ENCODE peak calls at places on chromosomes 7 and 10, in seven cellular contexts. E is uterus, I is DND-41, U is IMR-90, F is kidney, Y is ovary, A is adrenal gland. O is an unnamed sample. For H3K4me1, the result is how much of the 10 kb centered on the place peaks cover.

GRCh38 chr10:78745445-78745844 is 323.3 kb upstream of the ZMIZ1 start:
- DNase-seq in E (no peak), I (no peak), U (no peak), F (no peak), Y (no peak), A (no peak), O (no peak)

GRCh38 chr10:99913831-99914235 is 95.9 kb downstream of the DNMBP start:
- DNase-seq in E (no peak), I (no peak), U (no peak), F (no peak), Y (no peak), A (no peak), O (no peak)

GRCh38 chr7:77354914-77355313 is 61.2 kb downstream of the GSAP start:
- DNase-seq in E (no peak), I (no peak), U (no peak), F (no peak), Y (no peak), A (no peak), O (no peak)

GRCh38 chr7:155213385-155213784 is 84.3 kb upstream of the INSIG1 start:
- DNase-seq in E (no peak), I (no peak), U (peak), F (no peak), Y (no peak), A (no peak), O (no peak)

GRCh38 chr10:125005312-125006187 is 63.6 kb downstream of the ZRANB1 start:
- DNase-seq in E (peak), I (no peak), U (no peak), F (peak), Y (peak), A (peak), O (no peak)

GRCh38 chr10:120131183-120131582 is 238.7 kb downstream of the SEC23IP start:
- DNase-seq in E (no peak), I (peak), U (no peak), F (no peak), Y (no peak), A (peak), O (peak)

GRCh38 chr7:27784399-27785053 is 44.6 kb downstream of the TAX1BP1 start:
- DNase-seq in E (no peak), I (peak), U (peak), F (no peak), Y (no peak), A (no peak), O (peak)

GRCh38 chr10:101611506-101611905 is 23.4 kb downstream of the DPCD start:
- DNase-seq in E (no peak), I (no peak), U (peak), F (peak), Y (no peak), A (no peak), O (peak)

GRCh38 chr10:3936422-3937040 is 151.5 kb upstream of the KLF6 start:
- DNase-seq in E (no peak), I (no peak), U (no peak), F (no peak), Y (no peak), A (no peak), O (no peak)

GRCh38 chr10:26367771-26368170 is 70.4 kb upstream of the APBB1IP start:
- DNase-seq in E (no peak), I (peak), U (no peak), F (no peak), Y (no peak), A (peak), O (peak)

GRCh38 chr10:13706604-13707003 is 119.8 kb downstream of the PRPF18 start:
- DNase-seq in E (no peak), I (peak), U (no peak), F (no peak), Y (no peak), A (no peak), O (no peak)

GRCh38 chr7:140242057-140243031 is 65.6 kb upstream of the KDM7A start:
- DNase-seq in E (no peak), I (no peak), U (no peak), F (no peak), Y (no peak), A (no peak), O (no peak)

GRCh38 chr10:116417821-116418220 is 9.8 kb upstream of the PNLIPRP3 start:
- DNase-seq in E (no peak), I (no peak), U (no peak), F (no peak), Y (no peak), A (no peak), O (no peak)

GRCh38 chr10:129888784-129889616 is 75.1 kb downstream of the EBF3 start:
- DNase-seq in E (peak), I (peak), U (peak), F (peak), Y (no peak), A (peak), O (peak)
- H3K4me1 ChIP-seq in E (under half), I (under half), U (under half), F (under half), Y (under half), A (under half), O (under half)

DNA sequence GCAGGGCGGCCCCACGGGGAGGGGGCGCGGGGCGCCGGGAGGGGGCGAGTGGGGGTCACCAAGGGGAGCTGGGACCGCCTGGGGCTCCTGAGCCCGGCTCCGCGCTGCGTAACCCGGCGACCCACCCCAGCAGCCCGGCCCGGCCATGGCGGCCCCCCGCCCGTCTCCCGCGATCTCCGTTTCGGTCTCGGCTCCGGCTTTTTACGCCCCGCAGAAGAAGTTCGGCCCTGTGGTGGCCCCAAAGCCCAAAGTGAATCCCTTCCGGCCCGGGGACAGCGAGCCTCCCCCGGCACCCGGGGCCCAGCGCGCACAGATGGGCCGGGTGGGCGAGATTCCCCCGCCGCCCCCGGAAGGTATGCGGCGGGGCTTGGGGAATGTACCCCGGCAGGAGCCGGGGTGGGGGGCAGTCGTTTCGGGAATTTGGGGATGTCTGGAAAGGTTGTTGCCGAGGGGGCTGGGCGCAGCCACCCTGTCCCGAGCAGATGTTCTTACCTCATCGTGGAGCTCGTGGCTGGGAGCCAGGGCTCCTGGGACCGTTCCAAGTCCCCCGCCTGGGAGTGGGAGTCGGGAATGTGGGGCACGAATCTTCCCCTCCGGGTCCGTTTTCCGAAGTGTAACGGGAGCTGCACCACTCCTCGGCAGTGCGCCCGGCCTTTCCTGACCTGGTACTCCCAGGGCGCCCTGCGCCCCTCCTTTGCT is 431 bp downstream of the ZYX start:
- DNase-seq in E (peak), I (no peak), U (peak), F (peak), Y (peak), A (peak), O (no peak)
- H3K4me1 ChIP-seq in E (under half), I (under half), U (under half), F (under half), Y (under half), A (half or more), O (under half)

DNA sequence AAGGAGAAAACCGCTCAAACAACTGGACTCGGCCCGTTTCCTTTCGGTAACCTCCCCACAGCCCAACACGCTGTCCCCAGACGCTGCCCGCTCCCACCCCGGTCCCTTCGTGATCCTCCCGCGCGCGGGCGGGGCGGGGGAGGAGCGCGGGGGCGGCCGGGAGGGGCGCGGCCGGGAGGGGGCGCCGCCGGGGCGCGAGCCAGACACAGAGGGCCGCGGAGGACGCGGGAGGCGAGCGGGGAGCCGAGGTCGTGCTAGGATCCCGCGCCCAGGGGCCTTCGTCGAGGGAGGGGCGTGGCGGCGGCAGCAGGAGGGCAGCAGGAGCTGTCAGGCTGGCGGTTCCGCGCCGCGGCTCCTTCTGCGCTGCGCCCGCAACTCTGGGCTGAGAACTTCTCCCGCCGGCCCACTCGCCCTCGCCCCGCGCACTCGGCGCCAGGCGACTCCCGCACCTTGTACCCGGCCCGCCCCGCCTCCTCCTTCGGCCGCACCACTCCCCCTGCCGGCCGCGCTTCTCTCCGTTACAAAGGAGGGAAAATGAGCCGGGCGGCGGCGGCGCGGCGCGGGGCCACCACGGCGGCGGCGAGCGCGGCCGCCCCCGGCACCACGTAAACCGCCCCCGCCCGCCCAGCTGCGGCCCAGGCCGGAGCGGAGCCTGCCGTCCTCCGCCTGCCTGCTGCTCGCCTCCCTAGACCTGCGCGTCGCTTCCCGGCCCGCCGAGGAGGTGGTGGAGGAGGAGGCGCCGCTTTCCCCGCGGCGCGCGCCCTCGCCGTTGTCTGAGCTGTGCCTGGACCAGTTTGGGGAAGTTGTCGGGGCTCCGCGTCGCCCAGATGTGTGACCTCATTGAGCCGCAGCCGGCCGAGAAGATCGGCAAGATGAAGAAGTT is at the start of gene CDK14:
- DNase-seq in E (peak), I (no peak), U (peak), F (peak), Y (peak), A (peak), O (peak)
- H3K4me1 ChIP-seq in E (under half), I (under half), U (under half), F (under half), Y (under half), A (under half), O (under half)

DNA sequence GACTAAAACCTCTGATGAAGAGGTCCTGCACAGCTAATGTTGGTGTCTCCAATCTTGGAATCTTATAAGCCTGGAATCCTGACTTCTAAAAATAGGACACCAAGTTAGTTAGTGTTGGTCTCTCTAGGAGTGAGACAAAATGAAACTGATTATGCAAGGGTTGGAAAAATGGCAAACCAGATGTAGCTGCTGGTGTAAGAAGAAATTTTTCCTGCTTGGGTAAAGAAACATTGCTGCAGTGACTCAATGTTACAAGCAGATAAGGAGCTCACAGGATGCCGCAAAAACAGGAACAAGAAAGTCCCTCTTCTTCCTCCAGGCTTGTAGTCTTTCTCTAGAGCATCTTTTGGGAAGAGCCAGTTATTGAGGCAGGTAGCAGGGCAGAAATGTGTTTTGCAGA is 449.0 kb downstream of the ETV1 start:
- DNase-seq in E (no peak), I (no peak), U (peak), F (no peak), Y (no peak), A (no peak), O (no peak)
- H3K4me1 ChIP-seq in E (under half), I (under half), U (under half), F (under half), Y (under half), A (under half), O (under half)

GRCh38 chr10:110402077-110402416 is 95.7 kb upstream of the DUSP5 start:
- DNase-seq in E (no peak), I (no peak), U (no peak), F (no peak), Y (no peak), A (no peak), O (no peak)
- H3K4me1 ChIP-seq in E (under half), I (under half), U (under half), F (under half), Y (under half), A (under half), O (under half)

GRCh38 chr7:92058899-92059298 is 75.4 kb downstream of the CYP51A1 start:
- DNase-seq in E (no peak), I (no peak), U (no peak), F (no peak), Y (no peak), A (no peak), O (no peak)
- H3K4me1 ChIP-seq in E (under half), I (under half), U (under half), F (under half), Y (under half), A (under half), O (under half)

DNA sequence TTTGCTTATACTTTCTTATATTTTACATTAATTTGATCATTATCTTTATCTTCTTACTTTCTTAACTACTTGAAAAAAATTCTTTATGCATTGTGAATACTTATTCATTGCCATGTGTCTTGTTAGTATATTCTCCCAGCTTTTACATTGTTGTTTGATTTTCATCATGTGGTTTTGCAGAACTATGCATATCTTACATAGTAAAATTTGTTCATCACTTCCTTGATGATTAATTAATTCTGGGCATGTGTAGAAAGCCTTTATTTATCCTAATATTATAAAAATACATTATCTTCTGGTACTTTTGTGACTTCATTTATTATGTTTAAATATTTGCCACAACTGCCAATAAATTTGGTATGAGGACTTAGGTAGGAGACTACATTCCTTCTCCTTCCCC is 165.9 kb upstream of the ZNF32 start:
- DNase-seq in E (no peak), I (no peak), U (peak), F (no peak), Y (no peak), A (no peak), O (no peak)
- H3K4me1 ChIP-seq in E (under half), I (half or more), U (under half), F (under half), Y (under half), A (under half), O (under half)

GRCh38 chr10:69405221-69405620 is 11.5 kb downstream of the TACR2 start:
- DNase-seq in E (no peak), I (no peak), U (peak), F (no peak), Y (no peak), A (no peak), O (no peak)
- H3K4me1 ChIP-seq in E (under half), I (under half), U (under half), F (under half), Y (under half), A (under half), O (under half)

O was measured in OCI-LY7.